ENCODE peak calls at places on chromosomes 6 and 20, in seven cellular contexts. S is K562, L is HCT116, D is HepG2, F is SK-N-SH, I is H1, Y is GM12878. N is an unnamed sample.

GRCh38 chr6:139990865-139991264 is 616.4 kb upstream of the CITED2 start:
- DNase-seq in I (no peak), S (no peak), Y (no peak), F (no peak), L (no peak), D (no peak), N (no peak)

GRCh38 chr6:131729550-131729949 is 18.7 kb upstream of the CTAGE9 start:
- DNase-seq in D (no peak), Y (no peak), F (no peak), S (no peak), I (no peak), L (no peak), N (no peak)

GRCh38 chr20:48626226-48626937 is 201.4 kb downstream of the PREX1 start:
- DNase-seq in Y (no peak), S (no peak), F (no peak), D (no peak), I (no peak), L (no peak), N (no peak)

GRCh38 chr6:14031516-14031915 is 86.1 kb upstream of the CD83 start:
- DNase-seq in S (no peak), F (no peak), D (no peak), L (no peak), I (no peak), Y (no peak), N (no peak)

GRCh38 chr20:36847009-36847709 is 28.8 kb upstream of the TLDC2 start:
- DNase-seq in F (no peak), Y (no peak), L (no peak), S (no peak), I (no peak), D (no peak), N (peak)

GRCh38 chr20:53716385-53716784 is 122.7 kb upstream of the ZNF217 start:
- DNase-seq in L (no peak), I (no peak), D (no peak), S (no peak), F (no peak), Y (no peak), N (no peak)

GRCh38 chr20:51536116-51537069 is 6.1 kb downstream of the NFATC2 start:
- DNase-seq in F (no peak), D (no peak), L (no peak), S (no peak), Y (no peak), I (no peak), N (no peak)

GRCh38 chr6:91042656-91043055 is 455.8 kb upstream of the MAP3K7 start:
- DNase-seq in F (no peak), L (no peak), S (no peak), I (no peak), Y (no peak), D (no peak), N (no peak)

GRCh38 chr6:5050009-5050408 is 35.1 kb upstream of the PPP1R3G start:
- DNase-seq in Y (no peak), I (no peak), F (no peak), L (no peak), D (no peak), S (no peak), N (no peak)

GRCh38 chr6:27176096-27176495 is 71.4 kb upstream of the PRSS16 start:
- DNase-seq in F (peak), I (no peak), L (no peak), Y (no peak), D (no peak), S (no peak), N (no peak)

GRCh38 chr6:97548354-97548753 is 265.3 kb upstream of the MMS22L start:
- DNase-seq in S (no peak), D (no peak), F (no peak), L (no peak), I (no peak), Y (no peak), N (no peak)

GRCh38 chr6:151425561-151425960 is 26.4 kb downstream of the RMND1 start:
- DNase-seq in F (no peak), S (no peak), L (no peak), I (no peak), D (no peak), Y (no peak), N (no peak)

GRCh38 chr6:113276631-113277030 is 580.5 kb upstream of the MARCKS start:
- DNase-seq in L (no peak), Y (no peak), S (no peak), I (no peak), F (no peak), D (no peak), N (no peak)

GRCh38 chr20:22653641-22654040 is 69.3 kb upstream of the FOXA2 start:
- DNase-seq in D (no peak), S (no peak), L (no peak), Y (no peak), F (no peak), I (no peak), N (peak)

GRCh38 chr6:36493859-36494258 is 51.1 kb downstream of the KCTD20 start:
- DNase-seq in F (no peak), I (no peak), D (peak), Y (no peak), L (no peak), S (no peak), N (peak)

GRCh38 chr6:105282801-105283585 is 103.2 kb upstream of the POPDC3 start:
- DNase-seq in S (no peak), D (no peak), F (peak), I (no peak), Y (no peak), L (no peak), N (no peak)

GRCh38 chr6:149317656-149318571 is at the start of gene TAB2:
- DNase-seq in S (peak), F (peak), D (no peak), L (no peak), I (no peak), Y (no peak), N (peak)

GRCh38 chr6:99933129-99933528 is 60.9 kb downstream of the MCHR2 start:
- DNase-seq in L (no peak), F (no peak), Y (no peak), D (no peak), S (no peak), I (no peak), N (no peak)

GRCh38 chr6:170131351-170131750 is 159.5 kb downstream of the DLL1 start:
- DNase-seq in S (no peak), Y (no peak), D (no peak), F (no peak), L (no peak), I (no peak), N (no peak)

GRCh38 chr20:63819224-63819917 is 11.7 kb downstream of the ZBTB46 start:
- DNase-seq in L (no peak), S (peak), I (no peak), D (peak), Y (no peak), F (no peak), N (peak)

GRCh38 chr20:62921119-62921687 is 5.1 kb downstream of the DIDO1 start:
- DNase-seq in L (peak), Y (no peak), D (peak), I (no peak), F (peak), S (peak), N (peak)

GRCh38 chr6:39530201-39530759 is 194.9 kb downstream of the KIF6 start:
- DNase-seq in I (no peak), S (no peak), F (no peak), Y (peak), L (no peak), D (no peak), N (no peak)

GRCh38 chr20:52268184-52268583 is 76.6 kb upstream of the ZFP64 start:
- DNase-seq in S (no peak), F (no peak), D (no peak), I (no peak), Y (no peak), L (no peak), N (no peak)

GRCh38 chr6:131976545-131977061 is 25.4 kb upstream of the CCN2 start:
- DNase-seq in D (peak), L (no peak), F (no peak), I (no peak), S (no peak), Y (no peak), N (no peak)

GRCh38 chr6:115271001-115271400 is 789.7 kb downstream of the FRK start:
- DNase-seq in L (no peak), F (no peak), Y (no peak), D (no peak), S (no peak), I (no peak), N (no peak)

GRCh38 chr20:1810926-1811620 is 84.1 kb upstream of the SIRPA start:
- DNase-seq in D (peak), F (no peak), S (no peak), I (no peak), L (no peak), Y (no peak), N (no peak)

GRCh38 chr20:6855074-6855473 is 87.6 kb downstream of the BMP2 start:
- DNase-seq in S (no peak), D (no peak), L (no peak), I (no peak), F (no peak), Y (no peak), N (no peak)

GRCh38 chr20:4435210-4435609 is 286.5 kb upstream of the PRND start:
- DNase-seq in L (no peak), S (no peak), F (no peak), Y (no peak), I (no peak), D (no peak), N (no peak)

GRCh38 chr6:122050226-122050755 is 349.2 kb upstream of the HSF2 start:
- DNase-seq in D (no peak), Y (no peak), I (no peak), F (no peak), S (no peak), L (no peak), N (no peak)

GRCh38 chr6:36461646-36462045 is 18.8 kb downstream of the KCTD20 start:
- DNase-seq in S (no peak), F (no peak), I (no peak), Y (no peak), D (no peak), L (no peak), N (no peak)

GRCh38 chr20:49615401-49616153 is 47.6 kb upstream of the PTGIS start:
- DNase-seq in S (no peak), F (no peak), D (peak), L (no peak), I (no peak), Y (no peak), N (no peak)

GRCh38 chr6:127554435-127555006 is 22.5 kb upstream of the C6orf58 start:
- DNase-seq in S (no peak), D (peak), L (peak), F (peak), Y (no peak), I (no peak), N (peak)

GRCh38 chr6:40809627-40810026 is 222.5 kb upstream of the LRFN2 start:
- DNase-seq in D (no peak), Y (no peak), F (no peak), I (no peak), L (no peak), S (no peak), N (no peak)

GRCh38 chr6:77456531-77457248 is 6.6 kb downstream of the HTR1B start:
- DNase-seq in L (peak), I (no peak), D (peak), Y (no peak), S (no peak), F (no peak), N (no peak)

GRCh38 chr20:48603116-48603818 is 224.5 kb downstream of the PREX1 start:
- DNase-seq in F (no peak), I (no peak), D (no peak), L (no peak), S (no peak), Y (no peak), N (no peak)

GRCh38 chr6:136288566-136289326 is 900 bp downstream of the BCLAF1 start:
- DNase-seq in S (peak), I (no peak), Y (peak), D (peak), L (peak), F (peak), N (peak)

GRCh38 chr6:68559052-68559451 is 76.0 kb upstream of the ADGRB3 start:
- DNase-seq in S (peak), D (no peak), Y (no peak), L (no peak), I (no peak), F (peak), N (peak)
- TF ChIP-seq JUND in S (no peak), D (no peak), Y (no peak), L (no peak), I (peak), F (no peak), N (no peak)

GRCh38 chr6:143451531-143451930 is 926 bp downstream of the PEX3 start:
- DNase-seq in F (no peak), I (no peak), Y (no peak), D (no peak), S (no peak), L (no peak), N (no peak)
- TF ChIP-seq JUND in F (no peak), I (no peak), Y (no peak), D (no peak), S (no peak), L (no peak), N (no peak)

GRCh38 chr6:110214338-110214737 is 34.1 kb downstream of the CDC40 start:
- DNase-seq in I (no peak), F (no peak), L (no peak), D (no peak), Y (no peak), S (no peak), N (no peak)
- TF ChIP-seq JUND in I (no peak), F (no peak), L (no peak), D (no peak), Y (no peak), S (no peak), N (no peak)

DNA sequence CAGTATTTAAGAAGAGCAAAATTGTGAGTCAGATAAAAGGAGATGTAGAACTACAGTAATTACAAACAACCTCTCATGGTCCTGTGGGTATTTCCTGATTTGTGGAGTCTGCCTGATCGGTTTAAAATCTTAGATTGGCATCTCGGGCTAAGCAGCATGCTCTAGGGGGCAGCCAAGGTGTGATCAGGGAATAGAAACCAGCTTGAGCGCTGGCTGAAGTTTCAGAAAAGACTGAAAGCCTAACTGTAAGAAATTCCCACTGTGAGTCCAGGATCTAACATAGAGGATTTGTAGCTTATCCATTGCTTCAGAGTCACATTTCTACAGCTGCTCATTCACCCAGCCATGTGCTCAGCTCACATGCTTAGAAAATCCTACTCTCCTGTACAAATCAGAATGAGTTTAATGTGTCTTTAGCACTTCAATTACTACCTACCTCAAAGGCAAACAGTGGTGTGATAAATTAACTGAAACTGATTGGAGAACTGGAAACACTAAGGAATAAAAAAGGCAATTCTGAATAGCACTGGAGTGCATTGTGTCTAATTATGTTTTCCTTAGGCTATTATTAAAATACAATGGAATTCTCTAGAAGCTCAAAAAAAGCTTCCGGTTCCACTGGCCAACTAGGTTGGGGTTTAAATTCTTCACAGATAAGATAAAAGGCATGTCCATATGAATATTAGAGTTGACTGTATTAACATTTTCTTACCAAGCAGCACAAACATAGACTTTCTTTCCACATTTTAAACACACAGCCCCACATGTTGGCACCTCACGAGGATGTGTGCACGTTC is 73.8 kb upstream of the MPC1 start:
- DNase-seq in D (no peak), I (no peak), L (no peak), F (no peak), Y (peak), S (no peak), N (no peak)
- TF ChIP-seq JUND in D (no peak), I (no peak), L (no peak), F (no peak), Y (no peak), S (no peak), N (no peak)

N was measured in T47D.